ENCODE peak calls at places on chromosomes 7 and 10, in six cellular contexts. S, G, K, H, P and Q are unnamed samples.

GRCh38 chr10:11719496-11719895 is 22.7 kb upstream of the ECHDC3 start:
- DNase-seq in S (no peak), G (no peak), K (no peak), H (no peak), P (no peak), Q (no peak)

GRCh38 chr10:1190052-1190395 is 133.8 kb downstream of the WDR37 start:
- DNase-seq in K (no peak), P (no peak), H (no peak), G (peak; percentile 25), S (no peak), Q (no peak)

GRCh38 chr10:90148121-90148855 is 446.9 kb downstream of the KIF20B start:
- DNase-seq in P (no peak), H (peak; percentile 3), S (no peak), K (peak; percentile 65), G (no peak), Q (no peak)

GRCh38 chr7:144019457-144019856 is 19.3 kb downstream of the OR6B1 start:
- DNase-seq in S (no peak), K (no peak), G (no peak), P (no peak), H (peak; percentile 69), Q (no peak)

GRCh38 chr10:100697070-100697469 is 48.3 kb upstream of the PAX2 start:
- DNase-seq in P (no peak), S (peak; percentile 60), H (peak; percentile 24), G (peak; percentile 8), K (no peak), Q (no peak)

GRCh38 chr10:104557966-104558365 is 83.1 kb upstream of the SORCS3 start:
- DNase-seq in S (no peak), H (no peak), G (no peak), K (no peak), P (no peak), Q (no peak)

GRCh38 chr10:50600831-50601466 is 22.8 kb downstream of the SGMS1 start:
- DNase-seq in H (no peak), S (no peak), P (no peak), G (no peak), K (no peak), Q (no peak)

GRCh38 chr10:98224509-98224908 is 43.5 kb downstream of the LOXL4 start:
- DNase-seq in P (no peak), H (no peak), G (no peak), S (no peak), K (no peak), Q (no peak)

GRCh38 chr10:104472957-104473745 is 119.5 kb downstream of the CFAP58 start:
- DNase-seq in H (no peak), K (no peak), P (no peak), G (no peak), S (peak; percentile 71), Q (peak; percentile 30)

GRCh38 chr10:65753532-65753931 is 1172.3 kb upstream of the LRRTM3 start:
- DNase-seq in G (no peak), K (no peak), S (no peak), H (no peak), P (no peak), Q (no peak)

GRCh38 chr7:74554178-74554577 is 100.5 kb downstream of the GTF2IRD1 start:
- DNase-seq in K (no peak), S (no peak), H (no peak), G (no peak), P (no peak), Q (no peak)

DNA sequence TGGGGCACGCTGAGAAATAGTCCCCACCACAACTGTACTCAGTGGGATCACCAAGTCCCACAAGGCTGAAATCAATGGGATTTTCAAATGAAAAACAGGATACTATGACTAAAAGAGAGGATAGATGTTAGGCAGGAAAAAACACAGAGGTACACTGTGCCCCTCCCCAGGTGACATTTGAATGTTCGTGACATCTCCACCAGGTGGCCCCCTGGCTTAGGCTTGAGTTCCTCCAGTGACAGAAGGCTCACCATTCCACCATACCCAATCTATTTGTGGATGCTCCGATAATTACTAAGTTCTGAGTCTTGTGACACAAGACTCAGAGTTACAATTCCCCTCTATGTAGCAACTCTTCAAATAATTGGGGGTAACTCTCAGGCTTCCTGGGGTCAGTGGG is 77.5 kb upstream of the KCNMA1 start:
- DNase-seq in G (no peak), P (no peak), S (no peak), H (peak; percentile 23), K (peak; percentile 26), Q (no peak)
- TF ChIP-seq CTCF in G (no peak), P (no peak), S (no peak), H (peak; percentile 56), K (peak; percentile 67), Q (peak; percentile 21)

DNA sequence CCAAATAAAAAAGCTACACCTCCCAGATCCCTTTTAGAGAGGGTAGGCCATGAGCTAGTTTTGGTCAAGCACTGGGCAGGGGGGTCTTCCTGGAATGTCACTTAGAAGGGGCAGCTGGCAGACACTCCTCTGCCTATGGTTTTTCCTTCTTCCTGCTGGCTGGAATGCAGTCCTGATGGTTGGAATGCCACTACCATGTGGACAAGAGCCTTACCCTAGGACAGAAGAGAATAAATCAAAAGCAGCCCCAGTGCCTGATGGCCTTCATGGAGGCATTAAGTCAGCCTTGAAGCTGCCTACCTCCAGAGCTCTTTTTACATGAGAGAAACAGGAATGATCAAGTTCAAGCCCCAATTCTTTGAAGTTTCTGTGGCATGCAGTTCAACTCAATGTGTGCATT is 43.5 kb upstream of the SORBS1 start:
- DNase-seq in S (no peak), P (no peak), G (no peak), H (peak; percentile 18), K (peak; percentile 52), Q (no peak)
- TF ChIP-seq POLR2AphosphoS5 in S (no peak), P (no peak), G (no peak), H (no peak), K (no peak), Q (no peak)

GRCh38 chr7:56083150-56083785 is 9.5 kb downstream of the PHKG1 start:
- DNase-seq in H (no peak), K (no peak), P (no peak), G (peak; percentile 72), S (no peak), Q (no peak)

GRCh38 chr7:56078196-56078595 is 14.1 kb downstream of the SUMF2 start:
- DNase-seq in K (no peak), P (no peak), S (no peak), G (peak; percentile 75), H (no peak), Q (no peak)

GRCh38 chr7:56077681-56078080 is 13.6 kb downstream of the SUMF2 start:
- DNase-seq in P (no peak), K (no peak), S (no peak), G (peak; percentile 23), H (no peak), Q (no peak)

GRCh38 chr7:56081626-56082340 is 11.0 kb downstream of the PHKG1 start:
- DNase-seq in G (peak; percentile 68), S (no peak), K (no peak), P (no peak), H (no peak), Q (no peak)

DNA sequence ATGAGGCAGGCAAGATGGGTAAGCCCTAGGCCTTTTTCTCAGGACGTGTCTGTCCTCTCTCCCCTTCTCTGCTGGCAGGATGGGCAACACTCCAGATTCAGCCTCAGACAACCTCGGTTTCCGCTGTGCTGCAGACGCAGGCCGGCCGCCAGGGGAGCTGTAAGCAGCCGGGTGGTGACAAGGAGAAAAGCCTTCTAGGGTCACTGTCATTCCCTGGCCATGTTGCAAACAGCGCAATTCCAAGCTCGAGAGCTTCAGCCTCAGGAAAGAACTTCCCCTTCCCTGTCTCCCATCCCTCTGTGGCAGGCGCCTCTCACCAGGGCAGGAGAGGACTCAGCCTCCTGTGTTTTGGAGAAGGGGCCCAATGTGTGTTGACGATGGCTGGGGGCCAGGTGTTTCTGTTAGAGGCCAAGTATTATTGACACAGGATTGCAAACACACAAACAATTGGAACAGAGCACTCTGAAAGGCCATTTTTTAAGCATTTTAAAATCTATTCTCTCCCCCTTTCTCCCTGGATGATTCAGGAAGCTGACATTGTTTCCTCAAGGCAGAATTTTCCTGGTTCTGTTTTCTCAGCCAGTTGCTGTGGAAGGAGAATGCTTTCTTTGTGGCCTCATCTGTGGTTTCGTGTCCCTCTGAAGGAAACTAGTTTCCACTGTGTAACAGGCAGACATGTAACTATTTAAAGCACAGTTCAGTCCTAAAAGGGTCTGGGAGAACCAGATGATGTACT is 13.1 kb downstream of the PHKG1 start:
- DNase-seq in S (peak; percentile 78), P (peak; percentile 87), K (peak; percentile 59), G (peak; percentile 74), H (peak; percentile 56), Q (peak; percentile 81)
- TF ChIP-seq CTCF in S (peak; percentile 67), P (peak; percentile 84), K (peak; percentile 56), G (no peak), H (peak; percentile 73), Q (peak; percentile 74)

GRCh38 chr10:119401671-119402395 is 140.7 kb downstream of the RGS10 start:
- DNase-seq in K (no peak), H (peak; percentile 35), S (peak; percentile 50), G (no peak), P (no peak), Q (no peak)
- TF ChIP-seq POLR2AphosphoS5 in K (no peak), H (no peak), S (peak; percentile 84), G (peak; percentile 79), P (peak; percentile 70), Q (no peak)

GRCh38 chr7:44236333-44236728 is 35.6 kb downstream of the YKT6 start:
- DNase-seq in S (no peak), G (no peak), K (peak; percentile 51), P (no peak), H (no peak), Q (no peak)
- TF ChIP-seq CTCF in S (no peak), G (no peak), K (peak; percentile 53), P (no peak), H (no peak), Q (no peak)

DNA sequence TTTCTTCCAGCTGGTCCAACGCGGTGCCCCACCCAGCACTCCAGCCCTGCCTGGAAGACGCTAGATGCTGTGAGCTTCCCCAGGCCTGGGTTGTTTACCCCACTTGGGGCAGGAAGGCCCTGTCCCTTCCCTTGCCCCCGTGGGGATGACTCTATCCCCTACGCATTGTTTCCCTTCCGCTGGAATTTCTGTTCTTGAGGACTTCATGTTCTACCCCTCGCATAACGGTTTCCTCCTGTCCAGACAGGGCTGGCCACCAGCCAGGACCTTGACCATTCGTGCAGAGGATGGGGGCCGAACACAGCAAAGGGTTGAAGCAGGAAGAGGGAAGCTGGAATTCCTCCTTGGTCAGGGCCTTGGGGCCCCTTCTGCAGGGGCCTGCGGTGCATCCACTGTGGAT is 14.7 kb upstream of the SERPINE1 start:
- DNase-seq in G (no peak), S (no peak), H (no peak), K (no peak), P (no peak), Q (no peak)
- TF ChIP-seq POLR2AphosphoS5 in G (peak; percentile 82), S (peak; percentile 62), H (no peak), K (no peak), P (peak; percentile 23), Q (peak; percentile 89)

GRCh38 chr10:93039721-93040120 is 20.9 kb upstream of the CYP26C1 start:
- DNase-seq in S (no peak), P (no peak), K (peak; percentile 82), G (no peak), H (peak; percentile 31), Q (no peak)
- TF ChIP-seq CTCF in S (no peak), P (no peak), K (peak; percentile 92), G (no peak), H (peak; percentile 54), Q (no peak)